ENCODE peak calls at places on chromosomes 4 and X, in four cellular contexts. V, C, I and T are unnamed samples.
A peak's percentile ranks its signal among the peaks of the same experiment; 100 is the strongest.

GRCh38 chrX:110454336-110454735 is 95.7 kb downstream of the RTL9 start:
- DNase-seq in I (no peak), C (no peak), V (no peak), T (no peak)

GRCh38 chr4:165515201-165515600 is 136.4 kb downstream of the CPE start:
- DNase-seq in V (no peak), C (no peak), I (no peak), T (no peak)

GRCh38 chrX:57752866-57753265 is 72.8 kb upstream of the NLRP2B start:
- DNase-seq in I (no peak), C (peak; percentile 2), V (no peak), T (no peak)

GRCh38 chrX:39855748-39856129 is 242.0 kb downstream of the BCOR start:
- DNase-seq in I (peak; percentile 54), C (peak; percentile 74), V (peak; percentile 15), T (no peak)

GRCh38 chr4:26362745-26363439 is 42.1 kb downstream of the RBPJ start:
- DNase-seq in V (no peak), I (no peak), C (no peak), T (no peak)

GRCh38 chrX:2723316-2723879 is 28.4 kb upstream of the XG start:
- DNase-seq in C (no peak), I (no peak), V (no peak), T (no peak)

GRCh38 chr4:81607947-81608346 is 136.2 kb upstream of the RASGEF1B start:
- DNase-seq in C (no peak), V (no peak), I (no peak), T (no peak)

GRCh38 chr4:11611868-11612267 is 183.2 kb upstream of the HS3ST1 start:
- DNase-seq in C (no peak), V (no peak), I (no peak), T (no peak)

GRCh38 chr4:143202824-143203223 is 18.1 kb downstream of the USP38 start:
- DNase-seq in I (no peak), C (peak; percentile 2), V (peak; percentile 58), T (no peak)

GRCh38 chr4:133355636-133356035 is 206.5 kb downstream of the PCDH10 start:
- DNase-seq in C (no peak), I (no peak), V (peak; percentile 1), T (no peak)

GRCh38 chr4:129087516-129087915 is 5.8 kb downstream of the SCLT1 start:
- DNase-seq in C (no peak), I (no peak), V (no peak), T (no peak)

GRCh38 chrX:137405449-137406140 is 160.3 kb upstream of the ZIC3 start:
- DNase-seq in I (no peak), V (no peak), C (no peak), T (no peak)

GRCh38 chr4:17347445-17347844 is 164.4 kb downstream of the QDPR start:
- DNase-seq in V (peak; percentile 28), I (no peak), C (peak; percentile 50), T (peak; percentile 11)

GRCh38 chrX:132662844-132663243 is 174.0 kb upstream of the MBNL3 start:
- DNase-seq in C (no peak), I (no peak), V (no peak), T (no peak)

GRCh38 chrX:15854080-15854655 is 445 bp downstream of the AP1S2 start:
- DNase-seq in I (peak; percentile 38), V (peak; percentile 2), C (peak; percentile 70), T (no peak)

GRCh38 chrX:123814343-123814742 is 45.5 kb upstream of the XIAP start:
- DNase-seq in C (no peak), I (no peak), V (no peak), T (no peak)

GRCh38 chr4:85228264-85228663 is 246.7 kb upstream of the ARHGAP24 start:
- DNase-seq in C (peak; percentile 26), V (no peak), I (no peak), T (no peak)

GRCh38 chr4:42104521-42104920 is 47.9 kb downstream of the BEND4 start:
- DNase-seq in I (no peak), V (peak; percentile 51), C (peak; percentile 43), T (no peak)

GRCh38 chrX:85998954-85999353 is 48.4 kb downstream of the CHM start:
- DNase-seq in I (no peak), C (no peak), V (no peak), T (no peak)

GRCh38 chr4:98006814-98007412 is 136.4 kb downstream of the STPG2 start:
- DNase-seq in V (no peak), I (no peak), C (no peak), T (no peak)

GRCh38 chr4:181538435-181538834 is 704.8 kb upstream of the TENM3 start:
- DNase-seq in C (no peak), V (no peak), I (no peak), T (no peak)

GRCh38 chr4:110510955-110511544 is 35.1 kb downstream of the ENPEP start:
- DNase-seq in V (peak; percentile 79), I (no peak), C (peak; percentile 80), T (peak; percentile 64)

GRCh38 chr4:155099231-155099630 is 109.2 kb upstream of the NPY2R start:
- DNase-seq in C (no peak), V (no peak), I (no peak), T (no peak)

GRCh38 chr4:158763462-158763861 is 5.4 kb upstream of the FNIP2 start:
- DNase-seq in V (no peak), I (no peak), C (no peak), T (no peak)

GRCh38 chr4:105887508-105887907 is 7.8 kb upstream of the NPNT start:
- DNase-seq in C (no peak), I (no peak), V (no peak), T (no peak)

GRCh38 chrX:109841869-109842579 is 109.0 kb upstream of the ACSL4 start:
- DNase-seq in I (no peak), C (no peak), V (peak; percentile 50), T (no peak)

GRCh38 chrX:132463411-132463810 is 25.4 kb downstream of the MBNL3 start:
- DNase-seq in I (no peak), C (peak; percentile 57), V (peak; percentile 24), T (no peak)

GRCh38 chr4:56134272-56134671 is 185.5 kb downstream of the CEP135 start:
- DNase-seq in V (peak; percentile 79), C (peak; percentile 90), I (no peak), T (peak; percentile 31)

GRCh38 chr4:96352051-96352517 is 512.2 kb downstream of the PDHA2 start:
- DNase-seq in I (no peak), V (peak; percentile 23), C (peak; percentile 47), T (peak; percentile 22)

GRCh38 chr4:142512161-142512560 is 333.9 kb downstream of the INPP4B start:
- DNase-seq in C (no peak), V (peak; percentile 22), I (no peak), T (no peak)

GRCh38 chrX:154365997-154366665 is 8.3 kb downstream of the FLNA start:
- DNase-seq in I (no peak), C (no peak), V (no peak), T (no peak)

GRCh38 chrX:10022580-10023245 is 55.6 kb downstream of the CLDN34 start:
- DNase-seq in I (no peak), V (peak; percentile 61), C (no peak), T (peak; percentile 26)

GRCh38 chrX:15674514-15674898 is 9.9 kb upstream of the CLTRN start:
- DNase-seq in V (peak; percentile 94), C (peak; percentile 98), I (peak; percentile 98), T (peak; percentile 90)

GRCh38 chr4:98601719-98602118 is 56.7 kb downstream of the TSPAN5 start:
- DNase-seq in I (no peak), V (no peak), C (no peak), T (no peak)

GRCh38 chrX:139834879-139835278 is 98.0 kb downstream of the ATP11C start:
- DNase-seq in V (no peak), I (no peak), C (no peak), T (no peak)

GRCh38 chrX:13622565-13622964 is 30.4 kb upstream of the TCEANC start:
- DNase-seq in I (no peak), V (no peak), C (no peak), T (no peak)

GRCh38 chr4:58749206-58749605 is 1639.0 kb upstream of the IGFBP7 start:
- DNase-seq in I (peak; percentile 45), V (no peak), C (no peak), T (no peak)

GRCh38 chr4:94826206-94826605 is 68.5 kb downstream of the BMPR1B start:
- DNase-seq in C (peak; percentile 26), I (no peak), V (no peak), T (peak; percentile 9)

GRCh38 chrX:80021611-80022010 is 7.1 kb downstream of the TBX22 start:
- DNase-seq in I (no peak), C (no peak), V (no peak), T (no peak)

GRCh38 chrX:80026116-80026515 is 11.6 kb downstream of the TBX22 start:
- DNase-seq in V (no peak), C (no peak), I (no peak), T (no peak)

GRCh38 chrX:80022363-80023031 is 7.9 kb downstream of the TBX22 start:
- DNase-seq in C (no peak), V (no peak), I (no peak), T (no peak)
- H3K4me3 ChIP-seq in C (no peak overlapping the region), V (no peak overlapping the region), I (peak overlapping the region; percentile 16), T (no peak overlapping the region)

GRCh38 chr4:76657443-76657842 is 222.4 kb downstream of the SHROOM3 start:
- DNase-seq in I (no peak), V (no peak), C (peak; percentile 20), T (no peak)
- H3K4me3 ChIP-seq in I (no peak overlapping the region), V (no peak overlapping the region), C (no peak overlapping the region), T (no peak overlapping the region)

GRCh38 chrX:134374910-134375309 is 85.1 kb upstream of the HPRT1 start:
- DNase-seq in V (no peak), I (no peak), C (no peak), T (no peak)

GRCh38 chrX:134374294-134374693 is 85.7 kb upstream of the HPRT1 start:
- DNase-seq in V (no peak), C (peak; percentile 11), I (no peak), T (no peak)

GRCh38 chrX:134377537-134377936 is 82.4 kb upstream of the HPRT1 start:
- DNase-seq in V (peak; percentile 65), C (peak; percentile 54), I (no peak), T (peak; percentile 18)

GRCh38 chrX:134373736-134374135 is 86.2 kb upstream of the HPRT1 start:
- DNase-seq in V (no peak), I (no peak), C (peak; percentile 17), T (no peak)

GRCh38 chrX:134375691-134376090 is 84.3 kb upstream of the HPRT1 start:
- DNase-seq in I (no peak), V (no peak), C (no peak), T (no peak)
- H3K4me3 ChIP-seq in I (no peak overlapping the region), V (no peak overlapping the region), C (peak overlapping the region; percentile 87), T (peak overlapping the region; percentile 8)

GRCh38 chr4:15400276-15400675 is 27.6 kb upstream of the C1QTNF7 start:
- DNase-seq in V (no peak), C (no peak), I (no peak), T (no peak)

GRCh38 chr4:15396157-15396800 is 31.6 kb upstream of the C1QTNF7 start:
- DNase-seq in I (peak; percentile 32), V (peak; percentile 62), C (peak; percentile 76), T (peak; percentile 16)

GRCh38 chr4:15395342-15395741 is 32.5 kb upstream of the C1QTNF7 start:
- DNase-seq in C (no peak), I (no peak), V (no peak), T (no peak)

GRCh38 chr4:15398732-15399131 is 29.1 kb upstream of the C1QTNF7 start:
- DNase-seq in V (no peak), I (no peak), C (no peak), T (no peak)

GRCh38 chr4:15398001-15398400 is 29.8 kb upstream of the C1QTNF7 start:
- DNase-seq in V (peak; percentile 31), C (no peak), I (no peak), T (no peak)
- H3K4me3 ChIP-seq in V (no peak overlapping the region), C (no peak overlapping the region), I (no peak overlapping the region), T (no peak overlapping the region)

GRCh38 chr4:139552506-139552905 is 3.5 kb downstream of the SETD7 start:
- DNase-seq in V (no peak), C (no peak), I (no peak), T (no peak)
- H3K4me3 ChIP-seq in V (no peak overlapping the region), C (no peak overlapping the region), I (peak overlapping the region; percentile 1), T (no peak overlapping the region)